ENCODE peak calls at places on chromosomes 1 and 21, in six cellular contexts. One of them, this sample, is unnamed.

GRCh38 chr1:247337250-247337746 is 5.6 kb upstream of the ZNF496 start:
- DNase-seq in endodermal cell: no peak
- DNase-seq in H9: no peak
- DNase-seq in AG10803: no peak
- DNase-seq in activated B cell treated with CpG ODN at 0.5 μM for 24 hours: no peak
- DNase-seq in hepatocyte: no peak
- DNase-seq in this sample: no peak

GRCh38 chr1:181969902-181970301 is 91.6 kb downstream of the ZNF648 start:
- DNase-seq in endodermal cell: peak; percentile 93
- DNase-seq in activated B cell treated with CpG ODN at 0.5 μM for 24 hours: no peak
- DNase-seq in H9: peak; percentile 89
- DNase-seq in AG10803: no peak
- DNase-seq in hepatocyte: no peak
- DNase-seq in this sample: no peak

GRCh38 chr1:19894218-19894617 is 12.0 kb downstream of the OTUD3 start:
- DNase-seq in H9: no peak
- DNase-seq in AG10803: peak; percentile 21
- DNase-seq in activated B cell treated with CpG ODN at 0.5 μM for 24 hours: no peak
- DNase-seq in hepatocyte: no peak
- DNase-seq in endodermal cell: no peak
- DNase-seq in this sample: no peak

GRCh38 chr1:48776400-48777218 is at the start of gene BEND5:
- DNase-seq in endodermal cell: peak; percentile 92
- DNase-seq in H9: peak; percentile 81
- DNase-seq in AG10803: no peak
- DNase-seq in hepatocyte: peak; percentile 78
- DNase-seq in activated B cell treated with CpG ODN at 0.5 μM for 24 hours: peak; percentile 65
- DNase-seq in this sample: peak; percentile 37

GRCh38 chr1:63949965-63950364 is 176.1 kb downstream of the ROR1 start:
- DNase-seq in hepatocyte: no peak
- DNase-seq in activated B cell treated with CpG ODN at 0.5 μM for 24 hours: no peak
- DNase-seq in H9: no peak
- DNase-seq in AG10803: peak; percentile 34
- DNase-seq in endodermal cell: no peak
- DNase-seq in this sample: no peak

GRCh38 chr1:147177611-147178370 is 5.5 kb upstream of the PRKAB2 start:
- DNase-seq in hepatocyte: no peak
- DNase-seq in H9: peak; percentile 37
- DNase-seq in AG10803: peak; percentile 31
- DNase-seq in endodermal cell: no peak
- DNase-seq in activated B cell treated with CpG ODN at 0.5 μM for 24 hours: no peak
- DNase-seq in this sample: no peak

GRCh38 chr1:71222668-71223067 is 141.8 kb upstream of the ZRANB2 start:
- DNase-seq in AG10803: no peak
- DNase-seq in activated B cell treated with CpG ODN at 0.5 μM for 24 hours: no peak
- DNase-seq in hepatocyte: no peak
- DNase-seq in H9: no peak
- DNase-seq in endodermal cell: no peak
- DNase-seq in this sample: no peak

GRCh38 chr1:176796583-176796982 is 333.6 kb downstream of the PAPPA2 start:
- DNase-seq in activated B cell treated with CpG ODN at 0.5 μM for 24 hours: no peak
- DNase-seq in H9: no peak
- DNase-seq in endodermal cell: no peak
- DNase-seq in AG10803: no peak
- DNase-seq in hepatocyte: no peak
- DNase-seq in this sample: no peak

GRCh38 chr21:39319251-39319756 is 5.9 kb upstream of the BRWD1 start:
- DNase-seq in endodermal cell: no peak
- DNase-seq in activated B cell treated with CpG ODN at 0.5 μM for 24 hours: no peak
- DNase-seq in H9: no peak
- DNase-seq in AG10803: peak; percentile 82
- DNase-seq in hepatocyte: peak; percentile 37
- DNase-seq in this sample: no peak

GRCh38 chr21:44528634-44528995 is 11.4 kb downstream of the KRTAP10-1 start:
- DNase-seq in hepatocyte: no peak
- DNase-seq in AG10803: no peak
- DNase-seq in endodermal cell: no peak
- DNase-seq in H9: peak; percentile 14
- DNase-seq in activated B cell treated with CpG ODN at 0.5 μM for 24 hours: no peak
- DNase-seq in this sample: no peak

GRCh38 chr1:212152308-212152693 is 116.8 kb downstream of the DTL start:
- DNase-seq in AG10803: no peak
- DNase-seq in activated B cell treated with CpG ODN at 0.5 μM for 24 hours: no peak
- DNase-seq in endodermal cell: no peak
- DNase-seq in H9: no peak
- DNase-seq in hepatocyte: no peak
- DNase-seq in this sample: no peak

GRCh38 chr1:13930151-13930550 is 230.2 kb downstream of the PRDM2 start:
- DNase-seq in endodermal cell: peak; percentile 88
- DNase-seq in AG10803: no peak
- DNase-seq in H9: peak; percentile 75
- DNase-seq in activated B cell treated with CpG ODN at 0.5 μM for 24 hours: no peak
- DNase-seq in hepatocyte: no peak
- DNase-seq in this sample: no peak

GRCh38 chr1:65214340-65215027 is 66.5 kb downstream of the AK4 start:
- DNase-seq in endodermal cell: no peak
- DNase-seq in hepatocyte: no peak
- DNase-seq in AG10803: no peak
- DNase-seq in activated B cell treated with CpG ODN at 0.5 μM for 24 hours: no peak
- DNase-seq in H9: no peak
- DNase-seq in this sample: no peak

GRCh38 chr1:16981269-16981849 is 939 bp upstream of the MFAP2 start:
- DNase-seq in endodermal cell: no peak
- DNase-seq in activated B cell treated with CpG ODN at 0.5 μM for 24 hours: no peak
- DNase-seq in H9: no peak
- DNase-seq in AG10803: peak; percentile 95
- DNase-seq in hepatocyte: no peak
- DNase-seq in this sample: no peak

GRCh38 chr1:64469614-64469976 is 334 bp upstream of the CACHD1 start:
- DNase-seq in AG10803: peak; percentile 16
- DNase-seq in H9: no peak
- DNase-seq in hepatocyte: no peak
- DNase-seq in activated B cell treated with CpG ODN at 0.5 μM for 24 hours: no peak
- DNase-seq in endodermal cell: no peak
- DNase-seq in this sample: no peak

GRCh38 chr1:30522031-30523004 is 201.1 kb downstream of the MATN1 start:
- DNase-seq in activated B cell treated with CpG ODN at 0.5 μM for 24 hours: no peak
- DNase-seq in H9: no peak
- DNase-seq in hepatocyte: peak; percentile 38
- DNase-seq in AG10803: peak; percentile 93
- DNase-seq in endodermal cell: peak; percentile 42
- DNase-seq in this sample: no peak

GRCh38 chr1:87346130-87346804 is 17.6 kb downstream of the LMO4 start:
- DNase-seq in activated B cell treated with CpG ODN at 0.5 μM for 24 hours: no peak
- DNase-seq in AG10803: no peak
- DNase-seq in endodermal cell: no peak
- DNase-seq in hepatocyte: no peak
- DNase-seq in H9: no peak
- DNase-seq in this sample: no peak

GRCh38 chr1:99464738-99465137 is 181.2 kb upstream of the PALMD start:
- DNase-seq in endodermal cell: no peak
- DNase-seq in hepatocyte: no peak
- DNase-seq in activated B cell treated with CpG ODN at 0.5 μM for 24 hours: no peak
- DNase-seq in AG10803: no peak
- DNase-seq in H9: no peak
- DNase-seq in this sample: no peak

DNA sequence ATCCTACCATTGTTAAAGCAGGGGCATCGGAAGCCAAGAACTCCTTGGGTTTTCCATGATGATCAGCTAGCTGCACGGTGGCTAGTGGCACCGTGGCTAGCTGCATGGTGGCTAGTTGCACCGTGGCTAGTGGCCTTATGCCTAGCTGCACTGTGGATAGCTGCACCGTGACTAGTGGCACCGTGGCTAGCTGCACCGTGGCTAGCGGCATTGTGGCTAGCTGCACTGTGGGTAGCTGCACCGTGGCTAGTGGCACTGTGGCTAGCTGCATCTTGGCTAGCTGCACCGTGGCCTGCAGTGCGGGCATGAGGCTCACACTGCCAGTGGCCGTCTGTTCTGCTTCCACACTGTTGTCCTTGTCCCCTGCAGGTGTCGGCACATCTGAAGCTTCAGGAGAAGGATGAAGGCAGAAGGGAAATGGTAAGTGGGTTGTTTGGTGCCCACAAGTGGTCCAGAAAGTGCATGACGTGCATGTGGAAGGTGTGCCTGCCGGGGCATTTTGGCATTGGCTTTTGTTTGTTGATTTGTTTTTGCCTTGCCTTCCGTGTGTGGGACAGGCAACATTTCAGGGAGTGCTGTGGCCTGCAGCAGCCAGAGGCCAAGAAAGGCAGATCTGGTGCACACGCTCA is 38.6 kb downstream of the TFF3 start:
- DNase-seq in H9: no peak
- DNase-seq in activated B cell treated with CpG ODN at 0.5 μM for 24 hours: no peak
- DNase-seq in hepatocyte: no peak
- DNase-seq in AG10803: no peak
- DNase-seq in endodermal cell: no peak
- DNase-seq in this sample: no peak
- TF ChIP-seq CTCF in H9: peak; percentile 30
- TF ChIP-seq CTCF in activated B cell treated with CpG ODN at 0.5 μM for 24 hours: no peak
- TF ChIP-seq CTCF in hepatocyte: peak; percentile 25
- TF ChIP-seq CTCF in AG10803: no peak
- TF ChIP-seq CTCF in endodermal cell: peak; percentile 45
- TF ChIP-seq CTCF in this sample: no peak

GRCh38 chr1:207219979-207220889 is 101.2 kb upstream of the CD55 start:
- DNase-seq in H9: peak; percentile 64
- DNase-seq in hepatocyte: no peak
- DNase-seq in AG10803: no peak
- DNase-seq in activated B cell treated with CpG ODN at 0.5 μM for 24 hours: no peak
- DNase-seq in endodermal cell: peak; percentile 74
- DNase-seq in this sample: no peak
- TF ChIP-seq CTCF in H9: peak; percentile 48
- TF ChIP-seq CTCF in hepatocyte: no peak
- TF ChIP-seq CTCF in AG10803: no peak
- TF ChIP-seq CTCF in activated B cell treated with CpG ODN at 0.5 μM for 24 hours: no peak
- TF ChIP-seq CTCF in endodermal cell: peak; percentile 47
- TF ChIP-seq CTCF in this sample: no peak

GRCh38 chr1:243505986-243506689 is 250.3 kb downstream of the SDCCAG8 start:
- DNase-seq in AG10803: no peak
- DNase-seq in H9: no peak
- DNase-seq in activated B cell treated with CpG ODN at 0.5 μM for 24 hours: no peak
- DNase-seq in hepatocyte: no peak
- DNase-seq in endodermal cell: peak; percentile 40
- DNase-seq in this sample: no peak
- TF ChIP-seq CTCF in AG10803: no peak
- TF ChIP-seq CTCF in H9: no peak
- TF ChIP-seq CTCF in activated B cell treated with CpG ODN at 0.5 μM for 24 hours: no peak
- TF ChIP-seq CTCF in hepatocyte: no peak
- TF ChIP-seq CTCF in endodermal cell: no peak
- TF ChIP-seq CTCF in this sample: no peak

GRCh38 chr1:110462093-110462492 is 11.1 kb downstream of the PROK1 start:
- DNase-seq in hepatocyte: no peak
- DNase-seq in H9: no peak
- DNase-seq in AG10803: no peak
- DNase-seq in activated B cell treated with CpG ODN at 0.5 μM for 24 hours: no peak
- DNase-seq in endodermal cell: no peak
- DNase-seq in this sample: no peak

GRCh38 chr1:110463695-110464094 is 12.7 kb downstream of the PROK1 start:
- DNase-seq in activated B cell treated with CpG ODN at 0.5 μM for 24 hours: no peak
- DNase-seq in H9: no peak
- DNase-seq in endodermal cell: no peak
- DNase-seq in hepatocyte: no peak
- DNase-seq in AG10803: no peak
- DNase-seq in this sample: no peak

GRCh38 chr1:110465038-110465813 is 14.3 kb downstream of the PROK1 start:
- DNase-seq in H9: peak; percentile 45
- DNase-seq in hepatocyte: peak; percentile 61
- DNase-seq in AG10803: no peak
- DNase-seq in endodermal cell: no peak
- DNase-seq in activated B cell treated with CpG ODN at 0.5 μM for 24 hours: no peak
- DNase-seq in this sample: no peak

GRCh38 chr1:110464340-110464739 is 13.4 kb downstream of the PROK1 start:
- DNase-seq in hepatocyte: peak; percentile 45
- DNase-seq in endodermal cell: no peak
- DNase-seq in AG10803: peak; percentile 52
- DNase-seq in H9: no peak
- DNase-seq in activated B cell treated with CpG ODN at 0.5 μM for 24 hours: no peak
- DNase-seq in this sample: no peak

GRCh38 chr1:110462964-110463363 is 12.0 kb downstream of the PROK1 start:
- DNase-seq in endodermal cell: no peak
- DNase-seq in H9: no peak
- DNase-seq in hepatocyte: no peak
- DNase-seq in AG10803: no peak
- DNase-seq in activated B cell treated with CpG ODN at 0.5 μM for 24 hours: no peak
- DNase-seq in this sample: no peak
- TF ChIP-seq CTCF in endodermal cell: no peak
- TF ChIP-seq CTCF in H9: peak; percentile 17
- TF ChIP-seq CTCF in hepatocyte: peak; percentile 32
- TF ChIP-seq CTCF in AG10803: peak; percentile 13
- TF ChIP-seq CTCF in activated B cell treated with CpG ODN at 0.5 μM for 24 hours: no peak
- TF ChIP-seq CTCF in this sample: peak; percentile 24

DNA sequence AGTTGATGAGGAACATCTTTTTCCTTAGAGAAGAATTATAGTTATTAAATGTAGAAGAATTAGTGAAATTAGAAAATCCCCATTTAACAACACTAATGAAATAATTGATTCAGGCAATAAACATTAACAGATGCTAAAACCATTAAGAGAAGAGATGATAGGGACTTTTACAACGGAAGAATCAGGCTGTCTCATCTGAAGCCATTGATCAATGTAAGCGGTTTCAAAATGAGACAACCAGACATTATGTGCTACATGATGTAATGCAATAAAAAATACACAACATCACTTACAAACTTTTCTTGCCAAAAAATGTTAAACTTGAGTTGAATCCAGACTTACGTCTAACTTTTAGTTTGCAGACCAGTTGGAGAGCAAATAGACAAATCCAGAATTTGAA is 165.4 kb upstream of the DPT start:
- DNase-seq in activated B cell treated with CpG ODN at 0.5 μM for 24 hours: no peak
- DNase-seq in AG10803: no peak
- DNase-seq in hepatocyte: no peak
- DNase-seq in endodermal cell: no peak
- DNase-seq in H9: no peak
- DNase-seq in this sample: no peak
- TF ChIP-seq CTCF in activated B cell treated with CpG ODN at 0.5 μM for 24 hours: no peak
- TF ChIP-seq CTCF in AG10803: no peak
- TF ChIP-seq CTCF in hepatocyte: no peak
- TF ChIP-seq CTCF in endodermal cell: no peak
- TF ChIP-seq CTCF in H9: no peak
- TF ChIP-seq CTCF in this sample: no peak